ENCODE peak calls at places on chromosome 1, in eight cellular contexts. D, H, Q, G, V, S, J and L are unnamed samples.

GRCh38 chr1:234722904-234723588 is 113.1 kb upstream of the IRF2BP2 start:
- DNase-seq in H (peak), S (peak), Q (no peak), J (peak), G (no peak), V (peak), D (peak), L (peak)

GRCh38 chr1:208036177-208036808 is 125.4 kb upstream of the CD34 start:
- DNase-seq in D (no peak), S (no peak), V (no peak), Q (peak), G (no peak), J (peak), H (no peak), L (peak)

GRCh38 chr1:25568834-25569598 is 25.6 kb downstream of the LDLRAP1 start:
- DNase-seq in S (peak), J (peak), H (no peak), V (peak), D (no peak), Q (no peak), G (no peak), L (no peak)

GRCh38 chr1:155001438-155001687 is 1.2 kb upstream of the ZBTB7B start:
- DNase-seq in G (no peak), V (no peak), D (no peak), J (no peak), S (no peak), Q (peak), H (no peak), L (no peak)

GRCh38 chr1:35408925-35409324 is 140.4 kb downstream of the ZMYM4 start:
- DNase-seq in V (no peak), G (no peak), Q (no peak), D (no peak), S (no peak), J (no peak), H (no peak), L (no peak)

GRCh38 chr1:11858968-11859871 is 475 bp upstream of the NPPB start:
- DNase-seq in G (no peak), H (no peak), V (no peak), Q (no peak), J (peak), D (peak), S (peak), L (peak)

GRCh38 chr1:197994907-197995407 is 77.8 kb downstream of the LHX9 start:
- DNase-seq in V (no peak), H (no peak), Q (no peak), D (no peak), G (no peak), J (no peak), S (no peak), L (no peak)

GRCh38 chr1:6918286-6918907 is 133.1 kb downstream of the CAMTA1 start:
- DNase-seq in D (no peak), S (no peak), Q (no peak), J (no peak), G (no peak), V (no peak), H (no peak), L (no peak)

GRCh38 chr1:45003741-45004140 is 7.4 kb downstream of the HECTD3 start:
- DNase-seq in H (no peak), V (no peak), S (no peak), Q (no peak), G (no peak), J (no peak), D (peak), L (no peak)

GRCh38 chr1:43072314-43072713 is 99.8 kb downstream of the EBNA1BP2 start:
- DNase-seq in S (no peak), D (no peak), J (no peak), V (no peak), G (no peak), Q (no peak), H (no peak), L (no peak)

GRCh38 chr1:115215703-115216521 is 122.1 kb downstream of the NGF start:
- DNase-seq in H (no peak), S (no peak), Q (no peak), V (no peak), J (no peak), D (no peak), G (no peak), L (no peak)

GRCh38 chr1:47184771-47185677 is 4.8 kb downstream of the PDZK1IP1 start:
- DNase-seq in V (no peak), Q (no peak), G (no peak), D (peak), S (no peak), J (no peak), H (peak), L (peak)

GRCh38 chr1:112242470-112242869 is 153.5 kb upstream of the CTTNBP2NL start:
- DNase-seq in H (peak), G (no peak), J (no peak), S (no peak), Q (no peak), V (no peak), D (no peak), L (no peak)

GRCh38 chr1:32998009-32998555 is 33.5 kb upstream of the RNF19B start:
- DNase-seq in S (no peak), J (no peak), V (no peak), H (no peak), G (no peak), Q (no peak), D (no peak), L (peak)

GRCh38 chr1:41483960-41484844 is at the start of gene EDN2:
- DNase-seq in G (peak), V (peak), Q (peak), S (no peak), H (no peak), J (no peak), D (no peak), L (no peak)